ENCODE peak calls at places on chromosome 7, in four cellular contexts. R is BJ, T is heart right ventricle, Z is tibial nerve. Y is an unnamed sample.

GRCh38 chr7:65265959-65266519 is 107.6 kb upstream of the ZNF92 start:
- DNase-seq in T (no peak), Z (no peak), R (no peak), Y (no peak)

GRCh38 chr7:57427146-57427545 is 22.8 kb upstream of the ZNF716 start:
- DNase-seq in T (no peak), Z (no peak), R (no peak), Y (no peak)

GRCh38 chr7:90613088-90613498 is 17.0 kb downstream of the CDK14 start:
- DNase-seq in R (no peak), T (no peak), Z (no peak), Y (no peak)

GRCh38 chr7:22346383-22347107 is 10.4 kb downstream of the RAPGEF5 start:
- DNase-seq in T (no peak), R (no peak), Z (no peak), Y (no peak)

GRCh38 chr7:111958889-111959288 is 247.3 kb downstream of the DOCK4 start:
- DNase-seq in T (no peak), R (no peak), Z (no peak), Y (no peak)

GRCh38 chr7:147400221-147400689 is 1190.3 kb upstream of the C7orf33 start:
- DNase-seq in R (no peak), Z (no peak), T (no peak), Y (no peak)

GRCh38 chr7:65827366-65827765 is 45.5 kb upstream of the VKORC1L1 start:
- DNase-seq in T (no peak), R (no peak), Z (no peak), Y (no peak)

GRCh38 chr7:142357953-142358520 is 100.2 kb upstream of the PRSS58 start:
- DNase-seq in T (no peak), Z (no peak), R (no peak), Y (peak)

GRCh38 chr7:12031638-12032037 is 179.5 kb upstream of the TMEM106B start:
- DNase-seq in T (no peak), R (no peak), Z (no peak), Y (no peak)

GRCh38 chr7:99124636-99125504 is 19.0 kb downstream of the SMURF1 start:
- DNase-seq in T (no peak), Z (no peak), R (no peak), Y (no peak)

GRCh38 chr7:20329389-20330175 is 1.1 kb upstream of the ITGB8 start:
- DNase-seq in R (no peak), Z (peak), T (peak), Y (no peak)

GRCh38 chr7:71521506-71521905 is 389.6 kb downstream of the GALNT17 start:
- DNase-seq in T (no peak), R (no peak), Z (peak), Y (no peak)

GRCh38 chr7:83468251-83468739 is 180.6 kb downstream of the SEMA3E start:
- DNase-seq in Z (peak), R (peak), T (peak), Y (peak)

GRCh38 chr7:91557789-91558396 is 293.7 kb downstream of the FZD1 start:
- DNase-seq in R (peak), Z (peak), T (no peak), Y (no peak)

GRCh38 chr7:18016547-18017444 is 10.8 kb downstream of the PRPS1L1 start:
- DNase-seq in T (no peak), Z (no peak), R (no peak), Y (no peak)

GRCh38 chr7:131040467-131040932 is 287.2 kb upstream of the MKLN1 start:
- DNase-seq in Z (peak), T (no peak), R (no peak), Y (no peak)

GRCh38 chr7:118280319-118281012 is 56.0 kb downstream of the ANKRD7 start:
- DNase-seq in T (no peak), Z (no peak), R (no peak), Y (no peak)

GRCh38 chr7:99741438-99741795 is 6.4 kb upstream of the CYP3A7 start:
- DNase-seq in R (no peak), Z (no peak), T (no peak), Y (no peak)

GRCh38 chr7:132376361-132377013 is 199.8 kb downstream of the PLXNA4 start:
- DNase-seq in R (no peak), Z (no peak), T (no peak), Y (no peak)

GRCh38 chr7:47852330-47853245 is 95.7 kb downstream of the PKD1L1 start:
- DNase-seq in R (no peak), Z (no peak), T (no peak), Y (no peak)
- TF ChIP-seq CTCF in R (peak), Z (no peak), T (peak), Y (peak)

GRCh38 chr7:4993471-4993870 is 34.5 kb upstream of the MMD2 start:
- DNase-seq in T (no peak), R (no peak), Z (no peak), Y (no peak)

GRCh38 chr7:4998244-4998643 is 39.3 kb upstream of the MMD2 start:
- DNase-seq in T (no peak), Z (no peak), R (no peak), Y (no peak)

GRCh38 chr7:4995429-4995969 is 36.5 kb upstream of the MMD2 start:
- DNase-seq in R (no peak), T (no peak), Z (no peak), Y (no peak)

GRCh38 chr7:4998830-4999768 is 40.1 kb upstream of the MMD2 start:
- DNase-seq in Z (no peak), T (no peak), R (no peak), Y (no peak)

DNA sequence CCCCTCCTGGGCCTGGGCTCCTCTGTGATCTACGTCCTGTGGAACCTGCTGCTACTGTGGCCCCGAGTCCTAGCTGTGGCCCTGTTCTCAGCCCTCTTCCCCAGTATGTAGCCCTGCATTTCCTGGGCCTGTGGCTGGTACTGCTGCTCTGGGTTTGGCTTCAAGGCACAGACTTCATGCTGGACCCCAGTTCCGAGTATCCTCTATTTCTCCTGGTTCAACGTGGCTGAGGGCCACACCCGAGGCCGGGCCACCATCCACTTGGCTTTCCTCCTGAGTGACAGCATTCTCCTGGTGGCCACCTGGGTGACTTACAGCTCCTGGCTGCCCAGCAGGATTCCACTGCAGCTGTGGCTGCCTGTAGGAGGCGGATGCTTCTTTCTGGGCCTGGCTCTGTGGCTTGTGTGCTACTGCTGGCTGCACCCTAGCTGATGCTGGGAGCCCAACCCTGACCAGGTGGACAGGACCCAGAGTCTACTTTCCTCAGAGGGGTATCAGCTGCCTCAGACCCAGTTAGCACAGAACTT is 37.8 kb upstream of the MMD2 start:
- DNase-seq in R (no peak), Z (no peak), T (no peak), Y (no peak)
- TF ChIP-seq CTCF in R (no peak), Z (no peak), T (no peak), Y (no peak)

GRCh38 chr7:158973440-158973839 is 117.1 kb downstream of the DYNC2I1 start:
- DNase-seq in Z (no peak), T (no peak), R (no peak), Y (no peak)
- TF ChIP-seq CTCF in Z (no peak), T (peak), R (peak), Y (peak)

GRCh38 chr7:29372351-29372931 is 177.9 kb downstream of the CHN2 start:
- DNase-seq in R (no peak), T (no peak), Z (no peak), Y (no peak)

GRCh38 chr7:29381206-29382094 is 182.2 kb upstream of the PRR15 start:
- DNase-seq in R (no peak), T (no peak), Z (no peak), Y (no peak)

GRCh38 chr7:29379551-29379950 is 184.1 kb upstream of the PRR15 start:
- DNase-seq in Z (no peak), R (no peak), T (no peak), Y (no peak)

GRCh38 chr7:29375641-29376562 is 181.3 kb downstream of the CHN2 start:
- DNase-seq in R (no peak), T (no peak), Z (no peak), Y (no peak)

GRCh38 chr7:29377718-29378117 is 183.1 kb downstream of the CHN2 start:
- DNase-seq in Z (no peak), R (no peak), T (no peak), Y (no peak)
- TF ChIP-seq CTCF in Z (no peak), R (no peak), T (no peak), Y (no peak)

GRCh38 chr7:128056901-128057300 is 25.7 kb upstream of the LRRC4 start:
- DNase-seq in Z (no peak), T (no peak), R (peak), Y (peak)

GRCh38 chr7:128063025-128063560 is 31.9 kb upstream of the LRRC4 start:
- DNase-seq in T (no peak), R (no peak), Z (no peak), Y (no peak)

GRCh38 chr7:128059143-128059975 is 28.1 kb upstream of the LRRC4 start:
- DNase-seq in R (no peak), Z (no peak), T (no peak), Y (no peak)

GRCh38 chr7:128057909-128058308 is 26.7 kb upstream of the LRRC4 start:
- DNase-seq in R (no peak), T (no peak), Z (no peak), Y (no peak)

DNA sequence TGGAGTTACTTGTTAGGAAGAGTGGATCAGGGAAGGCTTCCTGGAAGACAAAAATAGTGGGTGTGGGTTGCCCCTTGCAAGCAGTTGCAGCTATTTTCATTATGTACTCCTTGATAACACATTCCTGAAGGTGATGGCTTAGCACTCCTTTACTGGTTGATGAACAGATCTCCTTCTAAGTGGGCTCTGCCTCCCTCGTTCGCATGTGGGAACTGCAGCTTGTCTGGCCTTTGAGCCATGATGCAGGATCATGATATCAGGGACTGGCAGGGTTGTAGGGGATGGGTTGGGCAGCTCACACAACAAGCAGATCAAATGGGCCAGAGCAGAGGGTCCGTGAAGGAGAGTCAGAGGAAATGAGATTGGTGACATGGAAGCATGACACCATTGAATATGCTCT is 28.8 kb upstream of the LRRC4 start:
- DNase-seq in R (no peak), Z (no peak), T (no peak), Y (no peak)
- TF ChIP-seq CTCF in R (no peak), Z (no peak), T (no peak), Y (no peak)

GRCh38 chr7:80207501-80207900 is 72.9 kb downstream of the GNAI1 start:
- DNase-seq in T (no peak), Z (no peak), R (no peak), Y (no peak)

GRCh38 chr7:80204919-80205318 is 70.3 kb downstream of the GNAI1 start:
- DNase-seq in T (no peak), R (no peak), Z (no peak), Y (no peak)

GRCh38 chr7:80210400-80210799 is 75.8 kb downstream of the GNAI1 start:
- DNase-seq in T (no peak), R (no peak), Z (no peak), Y (no peak)

DNA sequence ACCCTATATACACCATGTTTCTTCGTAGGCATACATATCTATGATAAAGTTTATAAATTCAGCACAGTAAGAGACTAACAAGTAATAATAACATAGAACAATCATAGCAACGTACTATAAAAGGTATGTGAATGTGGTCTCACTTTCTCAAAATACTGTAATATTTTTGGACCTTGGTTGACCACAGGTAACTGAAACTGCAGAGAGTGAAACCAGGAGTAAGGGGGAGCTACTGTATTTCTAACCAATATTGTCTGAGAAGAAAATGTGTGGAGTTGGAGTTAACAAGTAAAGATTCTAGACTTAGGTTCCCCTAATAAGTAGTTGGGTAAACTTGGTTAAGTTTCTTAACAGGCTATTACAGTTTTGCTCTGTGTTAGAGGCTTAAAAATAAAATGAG is 72.1 kb downstream of the GNAI1 start:
- DNase-seq in R (no peak), Z (no peak), T (no peak), Y (no peak)
- TF ChIP-seq CTCF in R (no peak), Z (no peak), T (no peak), Y (no peak)

GRCh38 chr7:4100691-4101090 is 581.4 kb upstream of the FOXK1 start:
- DNase-seq in T (no peak), R (no peak), Z (no peak), Y (no peak)

GRCh38 chr7:4100148-4100547 is 581.9 kb upstream of the FOXK1 start:
- DNase-seq in R (no peak), Z (no peak), T (no peak), Y (no peak)

GRCh38 chr7:4102231-4102841 is 579.8 kb upstream of the FOXK1 start:
- DNase-seq in T (no peak), Z (no peak), R (no peak), Y (no peak)

GRCh38 chr7:4099651-4100050 is 582.4 kb upstream of the FOXK1 start:
- DNase-seq in R (no peak), Z (no peak), T (no peak), Y (no peak)

GRCh38 chr7:4103352-4104091 is 578.6 kb upstream of the FOXK1 start:
- DNase-seq in R (no peak), Z (no peak), T (no peak), Y (no peak)
- TF ChIP-seq CTCF in R (no peak), Z (no peak), T (no peak), Y (no peak)

GRCh38 chr7:2659556-2660358 is 28.0 kb downstream of the TTYH3 start:
- DNase-seq in Z (no peak), R (no peak), T (no peak), Y (no peak)
- TF ChIP-seq CTCF in Z (no peak), R (no peak), T (no peak), Y (no peak)

Y was measured in AG09319.